ENCODE peak calls at places on chromosomes 5 and 9, in seven cellular contexts. One of them, this sample, is unnamed.

GRCh38 chr5:127804886-127805426 is 101.8 kb downstream of the CCDC192 start:
- DNase-seq in prostate gland: no peak
- DNase-seq in astrocyte of the spinal cord: no peak
- DNase-seq in upper lobe of right lung: no peak
- DNase-seq in fibroblast of lung: no peak
- DNase-seq in tibial nerve: no peak
- DNase-seq in left ventricle myocardium inferior: no peak
- DNase-seq in this sample: no peak

GRCh38 chr9:14358523-14358922 is 44.6 kb upstream of the NFIB start:
- DNase-seq in prostate gland: no peak
- DNase-seq in astrocyte of the spinal cord: no peak
- DNase-seq in upper lobe of right lung: no peak
- DNase-seq in fibroblast of lung: no peak
- DNase-seq in tibial nerve: no peak
- DNase-seq in left ventricle myocardium inferior: no peak
- DNase-seq in this sample: no peak

GRCh38 chr9:34403554-34404380 is 27.1 kb upstream of the MYORG start:
- DNase-seq in prostate gland: peak
- DNase-seq in astrocyte of the spinal cord: peak
- DNase-seq in upper lobe of right lung: peak
- DNase-seq in fibroblast of lung: peak
- DNase-seq in tibial nerve: peak
- DNase-seq in left ventricle myocardium inferior: peak
- DNase-seq in this sample: peak

GRCh38 chr5:141958773-141959172 is 771 bp upstream of the PCDH12 start:
- DNase-seq in prostate gland: no peak
- DNase-seq in astrocyte of the spinal cord: no peak
- DNase-seq in upper lobe of right lung: no peak
- DNase-seq in fibroblast of lung: no peak
- DNase-seq in tibial nerve: no peak
- DNase-seq in left ventricle myocardium inferior: no peak
- DNase-seq in this sample: no peak

GRCh38 chr5:170126626-170127025 is 20.9 kb downstream of the FOXI1 start:
- DNase-seq in prostate gland: no peak
- DNase-seq in astrocyte of the spinal cord: no peak
- DNase-seq in upper lobe of right lung: no peak
- DNase-seq in fibroblast of lung: no peak
- DNase-seq in tibial nerve: no peak
- DNase-seq in left ventricle myocardium inferior: no peak
- DNase-seq in this sample: no peak

GRCh38 chr5:2303391-2304100 is 420.8 kb upstream of the IRX4 start:
- DNase-seq in prostate gland: no peak
- DNase-seq in astrocyte of the spinal cord: no peak
- DNase-seq in upper lobe of right lung: no peak
- DNase-seq in fibroblast of lung: peak
- DNase-seq in tibial nerve: no peak
- DNase-seq in left ventricle myocardium inferior: no peak
- DNase-seq in this sample: no peak

GRCh38 chr5:20109326-20109725 is 121.3 kb upstream of the CDH18 start:
- DNase-seq in prostate gland: no peak
- DNase-seq in astrocyte of the spinal cord: no peak
- DNase-seq in upper lobe of right lung: no peak
- DNase-seq in fibroblast of lung: no peak
- DNase-seq in tibial nerve: no peak
- DNase-seq in left ventricle myocardium inferior: no peak
- DNase-seq in this sample: no peak

GRCh38 chr5:96321371-96321770 is 111.7 kb downstream of the PCSK1 start:
- DNase-seq in prostate gland: no peak
- DNase-seq in astrocyte of the spinal cord: no peak
- DNase-seq in upper lobe of right lung: no peak
- DNase-seq in fibroblast of lung: no peak
- DNase-seq in tibial nerve: no peak
- DNase-seq in left ventricle myocardium inferior: no peak
- DNase-seq in this sample: no peak

GRCh38 chr5:107799306-107799705 is 128.6 kb upstream of the EFNA5 start:
- DNase-seq in prostate gland: no peak
- DNase-seq in astrocyte of the spinal cord: no peak
- DNase-seq in upper lobe of right lung: no peak
- DNase-seq in fibroblast of lung: no peak
- DNase-seq in tibial nerve: no peak
- DNase-seq in left ventricle myocardium inferior: no peak
- DNase-seq in this sample: no peak

GRCh38 chr5:111143910-111144309 is 51.8 kb downstream of the WDR36 start:
- DNase-seq in prostate gland: no peak
- DNase-seq in astrocyte of the spinal cord: peak
- DNase-seq in upper lobe of right lung: no peak
- DNase-seq in fibroblast of lung: peak
- DNase-seq in tibial nerve: peak
- DNase-seq in left ventricle myocardium inferior: peak
- DNase-seq in this sample: no peak

GRCh38 chr9:4662108-4662988 is at the start of gene PLPP6:
- DNase-seq in prostate gland: peak
- DNase-seq in astrocyte of the spinal cord: peak
- DNase-seq in upper lobe of right lung: peak
- DNase-seq in fibroblast of lung: peak
- DNase-seq in tibial nerve: peak
- DNase-seq in left ventricle myocardium inferior: peak
- DNase-seq in this sample: peak

GRCh38 chr9:128442150-128442549 is 13.7 kb upstream of the ODF2 start:
- DNase-seq in prostate gland: no peak
- DNase-seq in astrocyte of the spinal cord: no peak
- DNase-seq in upper lobe of right lung: no peak
- DNase-seq in fibroblast of lung: no peak
- DNase-seq in tibial nerve: no peak
- DNase-seq in left ventricle myocardium inferior: no peak
- DNase-seq in this sample: no peak

GRCh38 chr5:125433457-125433856 is 687.0 kb upstream of the ZNF608 start:
- DNase-seq in prostate gland: no peak
- DNase-seq in astrocyte of the spinal cord: no peak
- DNase-seq in upper lobe of right lung: no peak
- DNase-seq in fibroblast of lung: no peak
- DNase-seq in tibial nerve: no peak
- DNase-seq in left ventricle myocardium inferior: no peak
- DNase-seq in this sample: no peak

DNA sequence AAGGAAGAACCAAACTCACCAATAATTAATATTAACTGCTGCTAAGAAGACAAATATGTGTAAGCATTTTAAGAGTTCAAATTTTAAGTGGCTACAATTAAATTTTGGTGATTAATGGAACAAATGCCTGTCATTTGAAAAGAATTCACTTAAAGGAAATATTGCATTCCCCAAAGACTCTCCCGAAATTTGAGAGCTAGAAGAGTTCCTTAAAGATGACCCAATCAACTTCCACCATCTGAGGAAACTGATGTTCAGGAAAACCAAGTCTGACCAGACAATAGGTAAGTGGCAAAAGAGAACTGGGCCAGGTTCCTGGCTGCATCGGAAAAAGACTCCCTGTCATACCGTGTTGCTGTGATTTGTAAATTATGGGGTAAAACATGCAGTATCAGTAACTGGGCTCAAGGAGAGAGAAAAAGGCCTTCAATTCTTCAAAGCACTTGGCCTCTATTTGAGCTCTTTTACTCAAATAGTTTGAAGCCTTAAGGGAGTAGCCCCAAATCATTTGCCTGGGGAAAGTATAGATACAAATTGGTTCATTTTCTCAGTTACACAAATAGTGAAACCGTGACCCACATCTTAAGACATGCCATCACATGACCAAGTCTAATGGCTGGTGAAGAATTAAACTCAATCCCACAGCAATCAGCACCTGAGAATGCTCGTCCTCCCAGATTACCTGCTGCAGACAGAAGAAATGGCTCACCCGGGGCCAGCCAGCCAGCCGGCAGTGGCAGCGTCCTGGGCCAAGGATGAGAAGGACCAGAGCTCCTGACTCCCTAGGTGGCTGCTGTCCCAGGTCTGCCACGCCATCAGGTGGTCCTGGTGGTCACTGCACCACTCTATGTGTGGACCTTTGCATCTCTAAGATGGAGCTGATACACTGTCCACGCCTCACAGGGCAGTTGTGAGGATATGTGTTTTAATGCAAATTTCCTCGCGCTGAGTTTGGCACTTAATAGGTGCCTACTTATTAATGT is 162.9 kb downstream of the TTLL11 start:
- DNase-seq in prostate gland: no peak
- DNase-seq in astrocyte of the spinal cord: no peak
- DNase-seq in upper lobe of right lung: no peak
- DNase-seq in fibroblast of lung: no peak
- DNase-seq in tibial nerve: no peak
- DNase-seq in left ventricle myocardium inferior: no peak
- DNase-seq in this sample: no peak
- TF ChIP-seq CTCF in prostate gland: no peak
- TF ChIP-seq CTCF in astrocyte of the spinal cord: peak
- TF ChIP-seq CTCF in upper lobe of right lung: no peak
- TF ChIP-seq CTCF in fibroblast of lung: peak
- TF ChIP-seq CTCF in tibial nerve: peak
- TF ChIP-seq CTCF in left ventricle myocardium inferior: peak
- TF ChIP-seq CTCF in this sample: no peak

GRCh38 chr5:65102826-65103673 is 334.3 kb downstream of the CWC27 start:
- DNase-seq in prostate gland: peak
- DNase-seq in astrocyte of the spinal cord: peak
- DNase-seq in upper lobe of right lung: peak
- DNase-seq in fibroblast of lung: peak
- DNase-seq in tibial nerve: peak
- DNase-seq in left ventricle myocardium inferior: peak
- DNase-seq in this sample: peak
- H3K4me3 ChIP-seq in prostate gland: peak
- H3K4me3 ChIP-seq in astrocyte of the spinal cord: peak
- H3K4me3 ChIP-seq in upper lobe of right lung: peak
- H3K4me3 ChIP-seq in fibroblast of lung: peak
- H3K4me3 ChIP-seq in tibial nerve: peak
- H3K4me3 ChIP-seq in left ventricle myocardium inferior: peak
- H3K4me3 ChIP-seq in this sample: peak

DNA sequence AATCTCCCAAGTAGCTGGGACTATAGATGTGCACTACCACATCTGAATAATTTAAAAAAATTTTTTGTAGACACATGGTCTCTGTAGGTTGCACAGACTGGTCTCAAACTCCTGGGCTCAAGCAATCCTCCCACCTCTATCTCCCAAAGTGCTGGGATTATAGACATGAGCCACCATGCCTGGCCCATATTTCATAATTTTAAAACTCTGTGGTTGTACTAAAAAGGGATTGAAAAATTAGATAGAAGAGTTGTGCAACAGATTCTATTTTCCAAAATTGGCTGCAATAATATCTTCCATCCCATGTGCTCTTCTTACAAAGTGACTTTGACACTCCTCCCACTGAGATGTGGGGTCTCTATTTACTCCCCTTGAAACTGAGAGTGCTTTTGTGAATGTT is 7.6 kb upstream of the UHRF2 start:
- DNase-seq in prostate gland: no peak
- DNase-seq in astrocyte of the spinal cord: no peak
- DNase-seq in upper lobe of right lung: no peak
- DNase-seq in fibroblast of lung: no peak
- DNase-seq in tibial nerve: no peak
- DNase-seq in left ventricle myocardium inferior: no peak
- DNase-seq in this sample: no peak
- TF ChIP-seq CTCF in prostate gland: no peak
- TF ChIP-seq CTCF in astrocyte of the spinal cord: no peak
- TF ChIP-seq CTCF in upper lobe of right lung: no peak
- TF ChIP-seq CTCF in fibroblast of lung: no peak
- TF ChIP-seq CTCF in tibial nerve: no peak
- TF ChIP-seq CTCF in left ventricle myocardium inferior: no peak
- TF ChIP-seq CTCF in this sample: no peak

GRCh38 chr9:89893886-89894285 is 289.1 kb downstream of the GADD45G start:
- DNase-seq in prostate gland: no peak
- DNase-seq in astrocyte of the spinal cord: no peak
- DNase-seq in upper lobe of right lung: no peak
- DNase-seq in fibroblast of lung: no peak
- DNase-seq in tibial nerve: no peak
- DNase-seq in left ventricle myocardium inferior: no peak
- DNase-seq in this sample: no peak

GRCh38 chr9:89892920-89893319 is 288.1 kb downstream of the GADD45G start:
- DNase-seq in prostate gland: no peak
- DNase-seq in astrocyte of the spinal cord: no peak
- DNase-seq in upper lobe of right lung: no peak
- DNase-seq in fibroblast of lung: no peak
- DNase-seq in tibial nerve: no peak
- DNase-seq in left ventricle myocardium inferior: no peak
- DNase-seq in this sample: no peak

GRCh38 chr9:89890326-89890980 is 285.6 kb downstream of the GADD45G start:
- DNase-seq in prostate gland: no peak
- DNase-seq in astrocyte of the spinal cord: no peak
- DNase-seq in upper lobe of right lung: no peak
- DNase-seq in fibroblast of lung: no peak
- DNase-seq in tibial nerve: no peak
- DNase-seq in left ventricle myocardium inferior: no peak
- DNase-seq in this sample: no peak

GRCh38 chr9:89891221-89892052 is 286.6 kb downstream of the GADD45G start:
- DNase-seq in prostate gland: peak
- DNase-seq in astrocyte of the spinal cord: no peak
- DNase-seq in upper lobe of right lung: no peak
- DNase-seq in fibroblast of lung: peak
- DNase-seq in tibial nerve: peak
- DNase-seq in left ventricle myocardium inferior: peak
- DNase-seq in this sample: no peak

GRCh38 chr9:89892053-89892419 is 287.2 kb downstream of the GADD45G start:
- DNase-seq in prostate gland: no peak
- DNase-seq in astrocyte of the spinal cord: no peak
- DNase-seq in upper lobe of right lung: no peak
- DNase-seq in fibroblast of lung: peak
- DNase-seq in tibial nerve: no peak
- DNase-seq in left ventricle myocardium inferior: no peak
- DNase-seq in this sample: no peak
- H3K4me3 ChIP-seq in prostate gland: no peak
- H3K4me3 ChIP-seq in astrocyte of the spinal cord: no peak
- H3K4me3 ChIP-seq in upper lobe of right lung: no peak
- H3K4me3 ChIP-seq in fibroblast of lung: no peak
- H3K4me3 ChIP-seq in tibial nerve: no peak
- H3K4me3 ChIP-seq in left ventricle myocardium inferior: no peak
- H3K4me3 ChIP-seq in this sample: no peak

GRCh38 chr5:77514457-77514856 is 22.3 kb upstream of the WDR41 start:
- DNase-seq in prostate gland: no peak
- DNase-seq in astrocyte of the spinal cord: no peak
- DNase-seq in upper lobe of right lung: no peak
- DNase-seq in fibroblast of lung: no peak
- DNase-seq in tibial nerve: no peak
- DNase-seq in left ventricle myocardium inferior: no peak
- DNase-seq in this sample: no peak

GRCh38 chr5:77518304-77518703 is 26.2 kb upstream of the WDR41 start:
- DNase-seq in prostate gland: no peak
- DNase-seq in astrocyte of the spinal cord: no peak
- DNase-seq in upper lobe of right lung: no peak
- DNase-seq in fibroblast of lung: peak
- DNase-seq in tibial nerve: no peak
- DNase-seq in left ventricle myocardium inferior: no peak
- DNase-seq in this sample: no peak
- TF ChIP-seq CTCF in prostate gland: no peak
- TF ChIP-seq CTCF in astrocyte of the spinal cord: peak
- TF ChIP-seq CTCF in upper lobe of right lung: peak
- TF ChIP-seq CTCF in fibroblast of lung: no peak
- TF ChIP-seq CTCF in tibial nerve: no peak
- TF ChIP-seq CTCF in left ventricle myocardium inferior: peak
- TF ChIP-seq CTCF in this sample: no peak

GRCh38 chr9:111900081-111900805 is 3.6 kb downstream of the UGCG start:
- DNase-seq in prostate gland: no peak
- DNase-seq in astrocyte of the spinal cord: no peak
- DNase-seq in upper lobe of right lung: no peak
- DNase-seq in fibroblast of lung: no peak
- DNase-seq in tibial nerve: no peak
- DNase-seq in left ventricle myocardium inferior: no peak
- DNase-seq in this sample: no peak
- H3K4me3 ChIP-seq in prostate gland: no peak
- H3K4me3 ChIP-seq in astrocyte of the spinal cord: no peak
- H3K4me3 ChIP-seq in upper lobe of right lung: peak
- H3K4me3 ChIP-seq in fibroblast of lung: peak
- H3K4me3 ChIP-seq in tibial nerve: no peak
- H3K4me3 ChIP-seq in left ventricle myocardium inferior: peak
- H3K4me3 ChIP-seq in this sample: no peak

This sample was measured in colonic mucosa.